ENCODE peak calls at places on chromosome 4, in four cellular contexts. C is WERI-Rb-1, Z is skeletal muscle cell, J is fibroblast of lung. H is an unnamed sample.

GRCh38 chr4:53478671-53479456 is 101.4 kb downstream of the FIP1L1 start:
- DNase-seq in C (no peak), J (peak; percentile 94), Z (peak; percentile 79), H (peak; percentile 94)

GRCh38 chr4:183362916-183363542 is 40.8 kb upstream of the CLDN24 start:
- DNase-seq in C (peak; percentile 41), J (peak; percentile 52), Z (no peak), H (peak; percentile 63)

GRCh38 chr4:149815743-149816142 is at the start of gene IQCM:
- DNase-seq in C (no peak), J (no peak), Z (no peak), H (no peak)

GRCh38 chr4:157072002-157072401 is 3.9 kb upstream of the GLRB start:
- DNase-seq in C (no peak), Z (no peak), J (peak; percentile 51), H (peak; percentile 29)

GRCh38 chr4:16007471-16008095 is 44.6 kb upstream of the FGFBP2 start:
- DNase-seq in C (peak; percentile 90), J (no peak), Z (no peak), H (no peak)

GRCh38 chr4:24266951-24267577 is 317.3 kb downstream of the DHX15 start:
- DNase-seq in J (peak; percentile 98), Z (no peak), C (no peak), H (peak; percentile 51)

GRCh38 chr4:20422398-20422797 is 170.7 kb downstream of the SLIT2 start:
- DNase-seq in Z (no peak), C (peak; percentile 77), J (peak; percentile 42), H (peak; percentile 73)

GRCh38 chr4:38456096-38456495 is 207.9 kb upstream of the KLF3 start:
- DNase-seq in Z (no peak), J (no peak), C (no peak), H (no peak)

GRCh38 chr4:139736661-139737060 is 71.0 kb downstream of the MGST2 start:
- DNase-seq in J (no peak), C (no peak), Z (no peak), H (no peak)

GRCh38 chr4:165301833-165302232 is 25.6 kb upstream of the MSMO1 start:
- DNase-seq in Z (no peak), J (peak; percentile 28), C (no peak), H (peak; percentile 40)
- H3K4me3 ChIP-seq in Z (peak overlapping the region; percentile 17), J (peak overlapping the region; percentile 52), C (no peak overlapping the region), H (peak overlapping the region; percentile 34)

DNA sequence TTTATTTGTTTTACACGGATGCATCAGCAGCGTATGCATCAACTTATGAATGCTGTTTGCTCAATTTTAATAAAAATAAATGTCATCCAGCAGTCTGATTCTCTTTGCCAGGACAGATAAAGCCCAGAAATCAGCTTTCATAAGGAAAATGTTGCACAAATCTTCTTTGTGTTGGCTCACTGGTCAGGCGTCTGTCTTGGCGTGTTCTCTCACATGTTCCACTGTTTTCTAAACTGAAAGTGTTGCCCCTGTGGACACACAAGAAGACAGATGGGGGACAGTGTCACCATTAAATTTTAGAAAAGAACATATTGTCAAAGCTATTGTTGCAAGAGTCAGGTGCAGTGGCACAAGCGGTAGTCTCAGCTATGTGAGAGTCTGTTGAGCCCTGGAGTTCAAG is 316.2 kb downstream of the CENPC start:
- DNase-seq in C (no peak), J (no peak), Z (no peak), H (no peak)
- H3K4me3 ChIP-seq in C (no peak overlapping the region), J (no peak overlapping the region), Z (no peak overlapping the region), H (no peak overlapping the region)

GRCh38 chr4:138275216-138275615 is 33.1 kb upstream of the SLC7A11 start:
- DNase-seq in Z (no peak), J (no peak), C (no peak), H (peak; percentile 46)
- H3K4me3 ChIP-seq in Z (no peak overlapping the region), J (no peak overlapping the region), C (no peak overlapping the region), H (no peak overlapping the region)

GRCh38 chr4:174212061-174212460 is 71.4 kb downstream of the FBXO8 start:
- DNase-seq in Z (no peak), J (no peak), C (no peak), H (no peak)

GRCh38 chr4:174215055-174215454 is 68.4 kb downstream of the FBXO8 start:
- DNase-seq in J (no peak), Z (no peak), C (no peak), H (no peak)

GRCh38 chr4:174213734-174214101 is 69.7 kb downstream of the FBXO8 start:
- DNase-seq in Z (no peak), J (no peak), C (no peak), H (no peak)

GRCh38 chr4:174215936-174216699 is 67.3 kb downstream of the FBXO8 start:
- DNase-seq in J (no peak), C (no peak), Z (no peak), H (no peak)

DNA sequence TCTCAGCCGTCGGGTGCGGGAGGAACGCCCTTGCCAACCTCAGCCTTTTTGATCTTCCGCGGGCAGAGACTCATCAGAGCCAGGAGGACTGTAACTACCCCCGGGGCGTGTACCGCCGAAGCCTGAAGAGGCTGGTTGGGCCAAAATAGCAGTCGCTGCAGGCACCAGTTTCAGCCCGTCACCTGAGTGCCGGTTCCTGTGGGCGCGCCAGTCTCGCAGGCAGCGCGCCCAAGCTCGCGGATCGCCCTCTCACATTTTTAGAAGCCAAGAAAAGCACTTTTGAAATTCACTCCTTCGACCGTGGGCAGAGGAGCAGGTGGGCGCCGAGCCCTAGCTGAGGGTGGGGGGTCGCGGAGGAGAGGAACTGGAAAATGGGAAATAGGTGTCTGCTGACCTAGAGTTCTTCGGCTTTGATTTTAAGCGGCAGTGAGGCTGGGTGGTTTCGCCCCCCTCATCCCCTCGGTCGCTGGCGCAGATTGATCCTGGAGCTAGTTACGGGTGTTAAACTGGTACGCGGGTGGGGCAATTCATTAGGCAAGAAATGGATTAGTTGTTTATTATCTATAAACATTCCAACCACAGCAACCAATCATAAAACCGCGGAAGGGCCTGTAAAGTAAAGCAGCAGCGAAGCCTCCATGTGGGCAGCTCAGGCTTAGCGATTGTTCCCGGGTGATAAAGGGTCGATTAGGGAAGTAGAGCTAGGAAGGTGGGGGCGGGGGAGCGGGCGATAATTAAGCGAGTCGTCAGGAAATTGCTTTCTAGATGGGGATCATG is 69.2 kb downstream of the FBXO8 start:
- DNase-seq in Z (no peak), C (no peak), J (no peak), H (no peak)
- H3K4me3 ChIP-seq in Z (peak overlapping the region; percentile 14), C (no peak overlapping the region), J (peak overlapping the region; percentile 32), H (peak overlapping the region; percentile 38)

DNA sequence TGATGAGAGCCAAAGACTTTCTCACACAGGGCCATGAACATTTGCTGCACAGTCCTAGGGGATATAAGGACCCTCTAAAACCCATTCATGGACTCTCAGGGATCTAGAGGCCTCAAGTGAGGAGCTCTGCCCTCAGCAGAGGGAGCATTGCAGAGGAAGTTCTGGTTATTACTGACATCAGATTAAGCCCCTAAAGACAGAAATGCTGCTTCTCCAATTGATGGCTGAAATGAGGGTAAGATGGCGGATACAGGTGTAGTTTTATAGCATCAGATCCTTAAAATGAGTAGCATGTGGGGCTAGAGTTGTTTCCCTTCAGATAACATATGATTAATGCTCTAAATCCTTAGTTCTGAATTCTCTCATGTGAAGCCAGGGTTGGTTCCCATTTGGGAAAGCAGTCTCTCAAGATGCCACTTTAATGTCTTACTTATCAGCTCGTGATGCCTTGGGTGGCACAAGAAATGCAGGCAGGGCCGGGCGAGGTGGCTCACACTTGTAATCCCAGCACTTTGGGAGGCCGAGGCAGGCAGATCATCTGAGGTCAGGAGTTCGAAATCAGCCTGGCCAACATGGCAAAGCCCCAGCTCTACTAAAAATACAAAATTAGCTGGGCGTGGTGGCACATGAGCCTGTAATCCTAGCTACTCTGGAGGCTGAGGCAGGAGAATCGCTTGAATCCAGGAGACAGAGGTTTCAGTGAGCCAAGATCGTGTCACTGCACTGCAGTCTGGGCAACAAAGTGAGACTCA is 7.9 kb downstream of the RHOH start:
- DNase-seq in C (no peak), J (no peak), Z (no peak), H (no peak)
- H3K4me3 ChIP-seq in C (no peak overlapping the region), J (no peak overlapping the region), Z (no peak overlapping the region), H (no peak overlapping the region)

GRCh38 chr4:74934822-74935326 is 2.0 kb downstream of the PARM1 start:
- DNase-seq in Z (no peak), C (peak; percentile 28), J (no peak), H (no peak)
- H3K4me3 ChIP-seq in Z (no peak overlapping the region), C (peak overlapping the region; percentile 64), J (no peak overlapping the region), H (no peak overlapping the region)

GRCh38 chr4:96986800-96987199 is 1146.9 kb downstream of the PDHA2 start:
- DNase-seq in Z (no peak), J (no peak), C (no peak), H (no peak)

GRCh38 chr4:96983830-96984229 is 1143.9 kb downstream of the PDHA2 start:
- DNase-seq in Z (no peak), C (no peak), J (no peak), H (no peak)
- H3K4me3 ChIP-seq in Z (no peak overlapping the region), C (no peak overlapping the region), J (no peak overlapping the region), H (no peak overlapping the region)

H was measured in cardiac fibroblast.